ENCODE peak calls at places on chromosomes 3 and 15, in eight cellular contexts. One of them, this sample, is unnamed.

GRCh38 chr3:8103954-8104353 is 397.7 kb upstream of the LMCD1 start:
- DNase-seq in AML-193: no peak
- DNase-seq in aorta: no peak
- DNase-seq in cardiac fibroblast: no peak
- DNase-seq in stimulated activated CD4-positive, alpha-beta T cell treated with anti-CD3 and anti-CD28 coated beads, Interleukin-1b, Interleukin-23, amount 100 ng/mL, for 4 hours: no peak
- DNase-seq in neural progenitor cell: no peak
- DNase-seq in HT-29: no peak
- DNase-seq in H9: no peak
- DNase-seq in this sample: no peak

GRCh38 chr3:49747792-49748480 is 24.2 kb upstream of the GMPPB start:
- DNase-seq in stimulated activated CD4-positive, alpha-beta T cell treated with anti-CD3 and anti-CD28 coated beads, Interleukin-1b, Interleukin-23, amount 100 ng/mL, for 4 hours: no peak
- DNase-seq in cardiac fibroblast: peak
- DNase-seq in H9: no peak
- DNase-seq in HT-29: no peak
- DNase-seq in neural progenitor cell: no peak
- DNase-seq in aorta: no peak
- DNase-seq in AML-193: no peak
- DNase-seq in this sample: no peak

GRCh38 chr3:32249184-32249782 is 10.8 kb downstream of the CMTM8 start:
- DNase-seq in stimulated activated CD4-positive, alpha-beta T cell treated with anti-CD3 and anti-CD28 coated beads, Interleukin-1b, Interleukin-23, amount 100 ng/mL, for 4 hours: no peak
- DNase-seq in neural progenitor cell: no peak
- DNase-seq in aorta: no peak
- DNase-seq in AML-193: peak
- DNase-seq in H9: no peak
- DNase-seq in HT-29: peak
- DNase-seq in cardiac fibroblast: peak
- DNase-seq in this sample: peak

GRCh38 chr3:14520967-14521366 is 19.2 kb downstream of the GRIP2 start:
- DNase-seq in stimulated activated CD4-positive, alpha-beta T cell treated with anti-CD3 and anti-CD28 coated beads, Interleukin-1b, Interleukin-23, amount 100 ng/mL, for 4 hours: no peak
- DNase-seq in HT-29: no peak
- DNase-seq in H9: peak
- DNase-seq in neural progenitor cell: no peak
- DNase-seq in aorta: no peak
- DNase-seq in cardiac fibroblast: no peak
- DNase-seq in AML-193: no peak
- DNase-seq in this sample: no peak

GRCh38 chr3:70815817-70816216 is 503.4 kb upstream of the MDFIC2 start:
- DNase-seq in H9: no peak
- DNase-seq in AML-193: no peak
- DNase-seq in aorta: no peak
- DNase-seq in neural progenitor cell: no peak
- DNase-seq in stimulated activated CD4-positive, alpha-beta T cell treated with anti-CD3 and anti-CD28 coated beads, Interleukin-1b, Interleukin-23, amount 100 ng/mL, for 4 hours: no peak
- DNase-seq in cardiac fibroblast: no peak
- DNase-seq in HT-29: no peak
- DNase-seq in this sample: no peak

GRCh38 chr3:123152656-123153055 is 49.1 kb upstream of the SEC22A start:
- DNase-seq in HT-29: no peak
- DNase-seq in neural progenitor cell: peak
- DNase-seq in stimulated activated CD4-positive, alpha-beta T cell treated with anti-CD3 and anti-CD28 coated beads, Interleukin-1b, Interleukin-23, amount 100 ng/mL, for 4 hours: no peak
- DNase-seq in aorta: peak
- DNase-seq in AML-193: no peak
- DNase-seq in cardiac fibroblast: no peak
- DNase-seq in H9: no peak
- DNase-seq in this sample: no peak

GRCh38 chr3:186608624-186609215 is 4.1 kb upstream of the AHSG start:
- DNase-seq in H9: no peak
- DNase-seq in HT-29: no peak
- DNase-seq in AML-193: no peak
- DNase-seq in neural progenitor cell: no peak
- DNase-seq in cardiac fibroblast: no peak
- DNase-seq in aorta: no peak
- DNase-seq in stimulated activated CD4-positive, alpha-beta T cell treated with anti-CD3 and anti-CD28 coated beads, Interleukin-1b, Interleukin-23, amount 100 ng/mL, for 4 hours: no peak
- DNase-seq in this sample: no peak

GRCh38 chr3:14774431-14774830 is 44.3 kb upstream of the FGD5 start:
- DNase-seq in neural progenitor cell: no peak
- DNase-seq in aorta: no peak
- DNase-seq in H9: peak
- DNase-seq in AML-193: no peak
- DNase-seq in HT-29: no peak
- DNase-seq in stimulated activated CD4-positive, alpha-beta T cell treated with anti-CD3 and anti-CD28 coated beads, Interleukin-1b, Interleukin-23, amount 100 ng/mL, for 4 hours: no peak
- DNase-seq in cardiac fibroblast: no peak
- DNase-seq in this sample: no peak

GRCh38 chr15:31302029-31302657 is 24.5 kb upstream of the KLF13 start:
- DNase-seq in neural progenitor cell: no peak
- DNase-seq in HT-29: no peak
- DNase-seq in cardiac fibroblast: no peak
- DNase-seq in aorta: no peak
- DNase-seq in stimulated activated CD4-positive, alpha-beta T cell treated with anti-CD3 and anti-CD28 coated beads, Interleukin-1b, Interleukin-23, amount 100 ng/mL, for 4 hours: no peak
- DNase-seq in AML-193: no peak
- DNase-seq in H9: no peak
- DNase-seq in this sample: no peak

GRCh38 chr15:30882861-30883433 is 20.8 kb upstream of the FAN1 start:
- DNase-seq in cardiac fibroblast: peak
- DNase-seq in AML-193: no peak
- DNase-seq in HT-29: no peak
- DNase-seq in stimulated activated CD4-positive, alpha-beta T cell treated with anti-CD3 and anti-CD28 coated beads, Interleukin-1b, Interleukin-23, amount 100 ng/mL, for 4 hours: peak
- DNase-seq in H9: no peak
- DNase-seq in aorta: no peak
- DNase-seq in neural progenitor cell: no peak
- DNase-seq in this sample: no peak

GRCh38 chr15:23687143-23687470 is at the start of gene NDN:
- DNase-seq in aorta: peak
- DNase-seq in H9: peak
- DNase-seq in stimulated activated CD4-positive, alpha-beta T cell treated with anti-CD3 and anti-CD28 coated beads, Interleukin-1b, Interleukin-23, amount 100 ng/mL, for 4 hours: no peak
- DNase-seq in neural progenitor cell: peak
- DNase-seq in cardiac fibroblast: peak
- DNase-seq in AML-193: no peak
- DNase-seq in HT-29: no peak
- DNase-seq in this sample: peak

GRCh38 chr15:62067448-62068044 is 769 bp downstream of the C2CD4A start:
- DNase-seq in neural progenitor cell: peak
- DNase-seq in H9: peak
- DNase-seq in aorta: peak
- DNase-seq in HT-29: peak
- DNase-seq in AML-193: no peak
- DNase-seq in stimulated activated CD4-positive, alpha-beta T cell treated with anti-CD3 and anti-CD28 coated beads, Interleukin-1b, Interleukin-23, amount 100 ng/mL, for 4 hours: peak
- DNase-seq in cardiac fibroblast: peak
- DNase-seq in this sample: no peak

GRCh38 chr3:73727117-73727802 is 102.5 kb upstream of the PDZRN3 start:
- DNase-seq in H9: peak
- DNase-seq in neural progenitor cell: peak
- DNase-seq in aorta: peak
- DNase-seq in cardiac fibroblast: peak
- DNase-seq in HT-29: no peak
- DNase-seq in AML-193: no peak
- DNase-seq in stimulated activated CD4-positive, alpha-beta T cell treated with anti-CD3 and anti-CD28 coated beads, Interleukin-1b, Interleukin-23, amount 100 ng/mL, for 4 hours: no peak
- DNase-seq in this sample: peak

GRCh38 chr3:134685881-134686802 is 35.3 kb upstream of the KY start:
- DNase-seq in stimulated activated CD4-positive, alpha-beta T cell treated with anti-CD3 and anti-CD28 coated beads, Interleukin-1b, Interleukin-23, amount 100 ng/mL, for 4 hours: no peak
- DNase-seq in AML-193: no peak
- DNase-seq in H9: no peak
- DNase-seq in cardiac fibroblast: peak
- DNase-seq in neural progenitor cell: no peak
- DNase-seq in HT-29: no peak
- DNase-seq in aorta: no peak
- DNase-seq in this sample: peak

GRCh38 chr3:170493712-170494182 is 75.1 kb downstream of the CLDN11 start:
- DNase-seq in H9: no peak
- DNase-seq in HT-29: no peak
- DNase-seq in cardiac fibroblast: peak
- DNase-seq in stimulated activated CD4-positive, alpha-beta T cell treated with anti-CD3 and anti-CD28 coated beads, Interleukin-1b, Interleukin-23, amount 100 ng/mL, for 4 hours: no peak
- DNase-seq in AML-193: no peak
- DNase-seq in aorta: no peak
- DNase-seq in neural progenitor cell: no peak
- DNase-seq in this sample: peak

GRCh38 chr3:138199847-138200246 is 12.7 kb downstream of the ARMC8 start:
- DNase-seq in aorta: no peak
- DNase-seq in H9: no peak
- DNase-seq in HT-29: no peak
- DNase-seq in neural progenitor cell: no peak
- DNase-seq in cardiac fibroblast: no peak
- DNase-seq in stimulated activated CD4-positive, alpha-beta T cell treated with anti-CD3 and anti-CD28 coated beads, Interleukin-1b, Interleukin-23, amount 100 ng/mL, for 4 hours: no peak
- DNase-seq in AML-193: peak
- DNase-seq in this sample: no peak

GRCh38 chr3:64188810-64189560 is 36.3 kb downstream of the PRICKLE2 start:
- DNase-seq in stimulated activated CD4-positive, alpha-beta T cell treated with anti-CD3 and anti-CD28 coated beads, Interleukin-1b, Interleukin-23, amount 100 ng/mL, for 4 hours: no peak
- DNase-seq in cardiac fibroblast: peak
- DNase-seq in AML-193: no peak
- DNase-seq in H9: no peak
- DNase-seq in aorta: no peak
- DNase-seq in HT-29: peak
- DNase-seq in neural progenitor cell: no peak
- DNase-seq in this sample: peak

GRCh38 chr3:74067296-74067695 is 442.6 kb upstream of the PDZRN3 start:
- DNase-seq in HT-29: no peak
- DNase-seq in aorta: no peak
- DNase-seq in stimulated activated CD4-positive, alpha-beta T cell treated with anti-CD3 and anti-CD28 coated beads, Interleukin-1b, Interleukin-23, amount 100 ng/mL, for 4 hours: no peak
- DNase-seq in H9: no peak
- DNase-seq in cardiac fibroblast: peak
- DNase-seq in AML-193: no peak
- DNase-seq in neural progenitor cell: peak
- DNase-seq in this sample: peak

GRCh38 chr15:64844576-64845140 is 2.9 kb downstream of the PLEKHO2 start:
- DNase-seq in H9: peak
- DNase-seq in HT-29: no peak
- DNase-seq in aorta: peak
- DNase-seq in AML-193: no peak
- DNase-seq in neural progenitor cell: peak
- DNase-seq in stimulated activated CD4-positive, alpha-beta T cell treated with anti-CD3 and anti-CD28 coated beads, Interleukin-1b, Interleukin-23, amount 100 ng/mL, for 4 hours: no peak
- DNase-seq in cardiac fibroblast: no peak
- DNase-seq in this sample: no peak

This sample was measured in hepatic stellate cell.